ENCODE peak calls at places on chromosome 14, in nine cellular contexts. I is activated T-cell treated with anti-CD3 and anti-CD28 coated beads, Interleukin-2, amount 50 U/mL, for 1 hour; C is HL-60; Y is RPMI7951; F is hypothalamus; T is activated CD4-positive, alpha-beta T cell treated with anti-CD3 and anti-CD28 coated beads, Interleukin-2, amount 50 U/mL, for 24 hours; B is neural progenitor cell; M is testis; Q is KG1. Z is an unnamed sample.

GRCh38 chr14:20610002-20610765 is 19.0 kb upstream of the RNASE12 start:
- DNase-seq in I (peak; percentile 77), C (peak; percentile 82), Y (peak; percentile 74), F (peak; percentile 27), T (peak; percentile 61), B (peak; percentile 80), M (peak; percentile 91), Q (peak; percentile 86), Z (peak; percentile 63)

GRCh38 chr14:76781648-76782051 is 20.4 kb downstream of the VASH1 start:
- DNase-seq in I (no peak), C (no peak), Y (no peak), F (no peak), T (no peak), B (no peak), M (no peak), Q (no peak), Z (no peak)

GRCh38 chr14:53523226-53523625 is 370.1 kb upstream of the DDHD1 start:
- DNase-seq in I (no peak), C (no peak), Y (no peak), F (no peak), T (no peak), B (no peak), M (no peak), Q (no peak), Z (no peak)

GRCh38 chr14:76086636-76087035 is 65.1 kb upstream of the GPATCH2L start:
- DNase-seq in I (no peak), C (no peak), Y (no peak), F (no peak), T (no peak), B (no peak), M (no peak), Q (no peak), Z (no peak)

GRCh38 chr14:35403085-35403396 is 1.5 kb downstream of the NFKBIA start:
- DNase-seq in I (peak; percentile 51), C (no peak), Y (no peak), F (no peak), T (peak; percentile 40), B (no peak), M (no peak), Q (no peak), Z (no peak)

GRCh38 chr14:96734076-96734622 is 63.0 kb upstream of the VRK1 start:
- DNase-seq in I (no peak), C (no peak), Y (no peak), F (no peak), T (no peak), B (no peak), M (no peak), Q (no peak), Z (no peak)

GRCh38 chr14:21136024-21136423 is 19.8 kb downstream of the OR5AU1 start:
- DNase-seq in I (no peak), C (no peak), Y (peak; percentile 11), F (no peak), T (no peak), B (peak; percentile 6), M (no peak), Q (no peak), Z (peak; percentile 24)

GRCh38 chr14:40362856-40363255 is 930.6 kb upstream of the FBXO33 start:
- DNase-seq in I (no peak), C (no peak), Y (no peak), F (no peak), T (no peak), B (peak; percentile 25), M (no peak), Q (no peak), Z (no peak)

GRCh38 chr14:34052658-34053014 is 101.8 kb upstream of the EGLN3 start:
- DNase-seq in I (no peak), C (no peak), Y (peak; percentile 64), F (no peak), T (no peak), B (no peak), M (no peak), Q (no peak), Z (no peak)

GRCh38 chr14:80567905-80568512 is 356.7 kb upstream of the DIO2 start:
- DNase-seq in I (no peak), C (no peak), Y (peak; percentile 47), F (no peak), T (no peak), B (no peak), M (no peak), Q (no peak), Z (no peak)

GRCh38 chr14:100554082-100554677 is 33.0 kb downstream of the BEGAIN start:
- DNase-seq in I (no peak), C (peak; percentile 49), Y (peak; percentile 33), F (no peak), T (no peak), B (no peak), M (peak; percentile 76), Q (no peak), Z (no peak)

GRCh38 chr14:78313499-78313898 is 143.3 kb downstream of the NRXN3 start:
- DNase-seq in I (no peak), C (no peak), Y (no peak), F (no peak), T (no peak), B (no peak), M (no peak), Q (no peak), Z (no peak)

GRCh38 chr14:76844223-76844622 is 18.0 kb downstream of the LRRC74A start:
- DNase-seq in I (peak; percentile 53), C (no peak), Y (peak; percentile 16), F (no peak), T (peak; percentile 22), B (peak; percentile 18), M (peak; percentile 62), Q (no peak), Z (no peak)

GRCh38 chr14:83470466-83470865 is 1936.8 kb upstream of the SEL1L start:
- DNase-seq in I (no peak), C (no peak), Y (no peak), F (no peak), T (no peak), B (no peak), M (no peak), Q (peak; percentile 32), Z (no peak)

GRCh38 chr14:60648169-60648933 is 926 bp downstream of the SIX1 start:
- DNase-seq in I (no peak), C (no peak), Y (peak; percentile 42), F (no peak), T (no peak), B (peak; percentile 55), M (no peak), Q (no peak), Z (no peak)

GRCh38 chr14:69107407-69108003 is 45.4 kb downstream of the DCAF5 start:
- DNase-seq in I (no peak), C (no peak), Y (peak; percentile 61), F (no peak), T (no peak), B (peak; percentile 68), M (peak; percentile 48), Q (peak; percentile 6), Z (peak; percentile 74)

GRCh38 chr14:95891742-95892141 is 15.1 kb downstream of the TUNAR start:
- DNase-seq in I (no peak), C (no peak), Y (peak; percentile 92), F (no peak), T (no peak), B (no peak), M (no peak), Q (no peak), Z (no peak)

GRCh38 chr14:64702493-64703392 is 1.5 kb upstream of the PLEKHG3 start:
- DNase-seq in I (no peak), C (no peak), Y (no peak), F (no peak), T (no peak), B (peak; percentile 83), M (no peak), Q (no peak), Z (peak; percentile 30)

GRCh38 chr14:60651936-60652673 is 2.8 kb upstream of the SIX1 start:
- DNase-seq in I (peak; percentile 22), C (no peak), Y (no peak), F (no peak), T (no peak), B (peak; percentile 60), M (no peak), Q (no peak), Z (peak; percentile 37)

GRCh38 chr14:26636571-26636970 is 38.7 kb upstream of the NOVA1 start:
- DNase-seq in I (no peak), C (no peak), Y (no peak), F (no peak), T (no peak), B (no peak), M (no peak), Q (no peak), Z (no peak)

GRCh38 chr14:93894992-93895391 is 32.2 kb upstream of the FAM181A start:
- DNase-seq in I (no peak), C (no peak), Y (no peak), F (no peak), T (no peak), B (peak; percentile 62), M (no peak), Q (no peak), Z (no peak)

Z was measured in NCI-H1436.